ENCODE peak calls at places on chromosomes 2 and 18, in seven cellular contexts. I is fibroblast of villous mesenchyme, P is IMR-90, D is BJ, T is pancreas, U is H7, C is transverse colon. N is an unnamed sample.
A peak's percentile ranks its signal among the peaks of the same experiment; 100 is the strongest.

GRCh38 chr18:57542126-57542525 is 44.4 kb downstream of the FECH start:
- DNase-seq in P (peak; percentile 86), C (no peak), U (no peak), D (no peak), I (no peak), T (no peak), N (no peak)

GRCh38 chr18:57813245-57813644 is 10.1 kb upstream of the ATP8B1 start:
- DNase-seq in D (peak; percentile 91), U (no peak), P (peak; percentile 99), T (no peak), I (peak; percentile 77), C (no peak), N (no peak)

GRCh38 chr2:120858361-120858760 is 122.7 kb downstream of the GLI2 start:
- DNase-seq in U (no peak), T (no peak), P (no peak), I (no peak), C (no peak), D (no peak), N (peak; percentile 47)

GRCh38 chr2:56981554-56981953 is 797.8 kb downstream of the CCDC85A start:
- DNase-seq in C (no peak), I (no peak), U (no peak), D (peak; percentile 9), T (no peak), P (no peak), N (no peak)

GRCh38 chr2:37020212-37020886 is 54.0 kb upstream of the STRN start:
- DNase-seq in I (peak; percentile 88), D (peak; percentile 43), P (peak; percentile 94), U (no peak), C (peak; percentile 27), T (peak; percentile 78), N (peak; percentile 78)

GRCh38 chr2:237870126-237870525 is 10.7 kb downstream of the RAMP1 start:
- DNase-seq in T (no peak), P (no peak), I (peak; percentile 83), D (no peak), U (no peak), C (no peak), N (peak; percentile 41)

GRCh38 chr18:41644466-41644865 is 310.6 kb upstream of the PIK3C3 start:
- DNase-seq in U (no peak), I (no peak), T (no peak), D (no peak), P (no peak), C (no peak), N (no peak)

GRCh38 chr2:108933691-108934117 is 55.3 kb downstream of the EDAR start:
- DNase-seq in I (no peak), D (no peak), P (no peak), T (no peak), C (peak; percentile 66), U (no peak), N (no peak)

GRCh38 chr2:230455005-230455684 is 39.1 kb downstream of the SP100 start:
- DNase-seq in T (no peak), P (no peak), C (no peak), D (no peak), U (no peak), I (no peak), N (no peak)

GRCh38 chr18:79598046-79598884 is 81.3 kb upstream of the CTDP1 start:
- DNase-seq in U (no peak), I (no peak), T (no peak), D (no peak), C (peak; percentile 2), P (no peak), N (peak; percentile 53)

GRCh38 chr2:148965596-148966431 is 72.7 kb upstream of the LYPD6B start:
- DNase-seq in C (no peak), D (no peak), T (no peak), U (no peak), I (no peak), P (no peak), N (no peak)

GRCh38 chr2:226076529-226076928 is 677.0 kb downstream of the NYAP2 start:
- DNase-seq in I (no peak), U (no peak), D (no peak), T (no peak), P (no peak), C (no peak), N (no peak)

GRCh38 chr2:164903214-164903613 is 52.1 kb downstream of the SLC38A11 start:
- DNase-seq in P (peak; percentile 77), D (no peak), U (no peak), I (peak; percentile 89), T (no peak), C (no peak), N (no peak)

GRCh38 chr2:45821558-45822271 is 170.2 kb downstream of the PRKCE start:
- DNase-seq in P (peak; percentile 69), D (no peak), C (peak; percentile 69), U (no peak), T (peak; percentile 89), I (peak; percentile 84), N (peak; percentile 87)

GRCh38 chr2:85057236-85057635 is 76.0 kb upstream of the TCF7L1 start:
- DNase-seq in P (peak; percentile 45), T (no peak), I (peak; percentile 28), C (no peak), D (no peak), U (no peak), N (no peak)

GRCh38 chr2:128307595-128307994 is 11.1 kb downstream of the HS6ST1 start:
- DNase-seq in D (no peak), U (no peak), C (no peak), T (peak; percentile 9), I (no peak), P (no peak), N (peak; percentile 20)

GRCh38 chr18:21851327-21851961 is 110.9 kb downstream of the MIB1 start:
- DNase-seq in D (no peak), P (peak; percentile 11), U (peak; percentile 4), T (no peak), C (no peak), I (peak; percentile 44), N (no peak)

GRCh38 chr2:132448771-132449170 is 32.2 kb downstream of the GPR39 start:
- DNase-seq in I (peak; percentile 61), U (peak; percentile 37), D (no peak), T (no peak), C (peak; percentile 14), P (peak; percentile 55), N (no peak)

GRCh38 chr2:237665713-237666143 is 38.3 kb downstream of the LRRFIP1 start:
- DNase-seq in C (no peak), U (peak; percentile 89), I (no peak), D (no peak), T (no peak), P (no peak), N (peak; percentile 46)

GRCh38 chr18:62486290-62486964 is 36.4 kb upstream of the ZCCHC2 start:
- DNase-seq in C (peak; percentile 41), U (no peak), T (no peak), D (no peak), I (no peak), P (peak; percentile 16), N (no peak)
- H3K4me3 ChIP-seq in C (no peak overlapping the region), U (no peak overlapping the region), T (no peak overlapping the region), D (no peak overlapping the region), I (no peak overlapping the region), P (no peak overlapping the region), N (no peak overlapping the region)

GRCh38 chr2:9847140-9847539 is 3.9 kb downstream of the TAF1B start:
- DNase-seq in C (no peak), P (peak; percentile 41), T (no peak), I (peak; percentile 53), D (no peak), U (no peak), N (no peak)
- H3K4me3 ChIP-seq in C (no peak overlapping the region), P (no peak overlapping the region), T (no peak overlapping the region), I (no peak overlapping the region), D (no peak overlapping the region), U (no peak overlapping the region), N (no peak overlapping the region)

DNA sequence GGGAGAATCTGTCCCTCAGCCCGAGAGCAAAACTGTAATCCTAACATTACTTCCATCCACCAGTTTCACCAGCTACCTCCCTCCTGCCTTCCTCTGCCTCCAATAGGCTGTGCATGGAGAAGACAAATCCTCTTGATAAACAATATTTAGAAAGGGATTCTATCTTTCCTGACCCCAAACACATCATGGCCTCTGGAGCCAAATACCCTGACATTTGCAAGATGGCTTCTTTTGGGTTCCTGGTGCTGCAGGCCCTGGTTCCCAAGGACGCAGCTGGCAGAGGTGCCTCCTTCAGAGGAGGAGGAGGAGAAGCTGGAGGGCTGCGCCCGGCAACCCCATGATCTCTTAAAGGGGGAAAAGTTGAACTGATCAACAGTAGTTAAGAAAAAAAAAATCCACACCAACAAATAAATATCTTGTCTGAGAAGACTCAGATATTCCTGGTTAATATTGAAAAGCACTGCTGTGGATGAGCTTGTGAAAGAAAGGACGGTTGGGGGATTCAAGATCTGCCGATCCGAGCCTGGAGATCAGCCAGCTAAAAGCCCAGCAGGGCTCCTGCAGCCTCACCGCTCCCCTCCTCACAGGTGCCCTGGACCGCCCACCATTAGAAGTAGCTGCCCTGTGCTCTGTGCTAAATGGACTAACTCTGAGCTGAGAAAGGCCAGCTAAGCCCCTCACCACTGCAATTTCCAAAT is 116.8 kb downstream of the MSH2 start:
- DNase-seq in D (no peak), I (no peak), P (no peak), T (no peak), U (peak; percentile 79), C (no peak), N (no peak)
- H3K4me3 ChIP-seq in D (no peak overlapping the region), I (no peak overlapping the region), P (no peak overlapping the region), T (no peak overlapping the region), U (no peak overlapping the region), C (no peak overlapping the region), N (no peak overlapping the region)

GRCh38 chr2:241641631-241642030 is 4.1 kb downstream of the ATG4B start:
- DNase-seq in D (no peak), I (no peak), P (no peak), T (no peak), U (no peak), C (no peak), N (no peak)

GRCh38 chr2:241639385-241639784 is 1.9 kb downstream of the ATG4B start:
- DNase-seq in D (no peak), T (no peak), C (no peak), U (no peak), I (no peak), P (no peak), N (no peak)

GRCh38 chr2:241638063-241638660 is 669 bp downstream of the ATG4B start:
- DNase-seq in T (no peak), I (peak; percentile 16), C (no peak), P (no peak), D (no peak), U (no peak), N (no peak)

GRCh38 chr2:241638940-241639339 is 1.4 kb downstream of the ATG4B start:
- DNase-seq in C (no peak), P (no peak), I (no peak), T (no peak), D (no peak), U (no peak), N (no peak)

GRCh38 chr2:241640165-241640795 is 2.8 kb downstream of the ATG4B start:
- DNase-seq in D (no peak), U (no peak), P (no peak), C (no peak), T (no peak), I (no peak), N (no peak)
- H3K4me3 ChIP-seq in D (no peak overlapping the region), U (no peak overlapping the region), P (no peak overlapping the region), C (no peak overlapping the region), T (no peak overlapping the region), I (no peak overlapping the region), N (no peak overlapping the region)

N was measured in upper lobe of right lung.